ENCODE peak calls at places on chromosomes 1 and 21, in seven cellular contexts. C is WTC11; B is neural progenitor cell; X is effector CD4-positive, alpha-beta T cell; F is islet precursor cell; H is EL; V is ecto neural progenitor cell. R is an unnamed sample.

GRCh38 chr1:229508823-229509337 is 739 bp upstream of the NUP133 start:
- DNase-seq in X (no peak), V (no peak), F (no peak), H (no peak), B (peak), C (no peak), R (no peak)

GRCh38 chr1:202319381-202320080 is 22.2 kb downstream of the UBE2T start:
- DNase-seq in X (no peak), C (no peak), H (no peak), F (peak), V (no peak), B (no peak), R (no peak)

GRCh38 chr1:88731475-88731874 is 47.4 kb downstream of the PKN2 start:
- DNase-seq in X (no peak), F (no peak), H (peak), B (no peak), V (no peak), C (no peak), R (no peak)

GRCh38 chr21:45556645-45557601 is 14.7 kb upstream of the SLC19A1 start:
- DNase-seq in V (no peak), C (no peak), X (no peak), B (no peak), H (no peak), F (no peak), R (no peak)

GRCh38 chr1:218851601-218852000 is 322.1 kb upstream of the LYPLAL1 start:
- DNase-seq in F (no peak), H (peak), X (no peak), C (no peak), V (no peak), B (no peak), R (no peak)

GRCh38 chr1:70685300-70686286 is 274.5 kb downstream of the CTH start:
- DNase-seq in B (peak), C (peak), V (peak), F (peak), X (no peak), H (peak), R (peak)

GRCh38 chr1:81160696-81161095 is 640.0 kb upstream of the ADGRL2 start:
- DNase-seq in C (no peak), V (no peak), B (no peak), H (no peak), F (no peak), X (no peak), R (no peak)

GRCh38 chr1:224528900-224529299 is 87.2 kb upstream of the CNIH3 start:
- DNase-seq in H (peak), X (no peak), F (peak), V (no peak), C (no peak), B (no peak), R (no peak)

GRCh38 chr1:221451741-221452140 is 290.1 kb downstream of the DUSP10 start:
- DNase-seq in V (no peak), H (no peak), B (no peak), C (no peak), F (no peak), X (no peak), R (no peak)

GRCh38 chr1:235822685-235823084 is 44.0 kb downstream of the LYST start:
- DNase-seq in V (no peak), X (no peak), C (no peak), F (no peak), H (no peak), B (no peak), R (no peak)

GRCh38 chr1:63569068-63569467 is 24.1 kb upstream of the PGM1 start:
- DNase-seq in X (no peak), H (no peak), F (no peak), C (no peak), B (no peak), V (no peak), R (no peak)

GRCh38 chr1:78884685-78885452 is 121.7 kb downstream of the ADGRL4 start:
- DNase-seq in V (no peak), B (peak), F (no peak), X (no peak), C (no peak), H (peak), R (no peak)

GRCh38 chr1:188117436-188117835 is 1288.7 kb downstream of the PLA2G4A start:
- DNase-seq in F (no peak), V (no peak), X (no peak), H (no peak), B (no peak), C (no peak), R (no peak)

GRCh38 chr1:10904396-10905358 is 107.8 kb upstream of the TARDBP start:
- DNase-seq in V (no peak), B (no peak), X (no peak), C (no peak), F (no peak), H (no peak), R (no peak)

GRCh38 chr1:9145021-9145668 is 16.2 kb upstream of the GPR157 start:
- DNase-seq in V (no peak), F (peak), H (peak), C (no peak), X (no peak), B (no peak), R (no peak)

GRCh38 chr21:40706806-40707205 is 140.2 kb downstream of the DSCAM start:
- DNase-seq in H (peak), C (no peak), F (no peak), V (no peak), B (no peak), X (no peak), R (no peak)

GRCh38 chr21:44527983-44528633 is 11.9 kb downstream of the KRTAP10-1 start:
- DNase-seq in C (peak), F (no peak), V (no peak), B (no peak), H (no peak), X (no peak), R (no peak)

GRCh38 chr1:185244015-185244747 is 72.9 kb downstream of the IVNS1ABP start:
- DNase-seq in X (no peak), H (peak), V (no peak), F (no peak), C (no peak), B (no peak), R (no peak)

GRCh38 chr1:240732390-240732789 is 120.4 kb upstream of the GREM2 start:
- DNase-seq in F (no peak), H (peak), C (no peak), V (no peak), X (no peak), B (peak), R (peak)

GRCh38 chr1:1431845-1432565 is 3.5 kb upstream of the VWA1 start:
- DNase-seq in B (peak), X (no peak), H (no peak), F (peak), C (peak), V (peak), R (no peak)

GRCh38 chr21:42159560-42160110 is 59.3 kb upstream of the ABCG1 start:
- DNase-seq in C (no peak), X (no peak), B (no peak), F (no peak), V (peak), H (no peak), R (no peak)

GRCh38 chr1:77543822-77544448 is 138.5 kb downstream of the ZZZ3 start:
- DNase-seq in V (no peak), C (no peak), X (no peak), H (peak), F (peak), B (no peak), R (no peak)

GRCh38 chr1:185917646-185918045 is 183.5 kb downstream of the HMCN1 start:
- DNase-seq in V (peak), B (peak), X (no peak), F (peak), H (peak), C (peak), R (no peak)

GRCh38 chr1:48649880-48650279 is 126.8 kb downstream of the BEND5 start:
- DNase-seq in F (peak), B (no peak), V (no peak), C (no peak), H (no peak), X (no peak), R (no peak)

GRCh38 chr1:16231331-16232315 is 5.4 kb downstream of the CPLANE2 start:
- DNase-seq in F (peak), X (no peak), V (no peak), H (no peak), C (no peak), B (no peak), R (no peak)

GRCh38 chr1:28877132-28877781 is 37.1 kb upstream of the EPB41 start:
- DNase-seq in H (peak), B (peak), V (peak), F (peak), X (peak), C (peak), R (peak)

GRCh38 chr1:162141273-162142023 is 72.0 kb downstream of the NOS1AP start:
- DNase-seq in B (no peak), V (no peak), H (peak), F (no peak), X (no peak), C (no peak), R (no peak)

GRCh38 chr1:94925561-94926364 is 1.1 kb downstream of the CNN3 start:
- DNase-seq in F (peak), H (peak), C (peak), B (peak), X (no peak), V (peak), R (no peak)

GRCh38 chr1:7070389-7071029 is 285.3 kb downstream of the CAMTA1 start:
- DNase-seq in X (peak), F (peak), H (peak), V (peak), C (peak), B (peak), R (peak)

GRCh38 chr1:26097696-26098095 is 13.9 kb upstream of the PDIK1L start:
- DNase-seq in B (no peak), V (no peak), C (no peak), X (no peak), H (peak), F (no peak), R (no peak)

GRCh38 chr1:64343105-64343960 is 126.6 kb upstream of the CACHD1 start:
- DNase-seq in F (peak), X (no peak), V (no peak), C (no peak), H (peak), B (no peak), R (no peak)

R was measured in CD4-positive, CD25-positive, alpha-beta regulatory T cell.